ENCODE peak calls at places on chromosomes 3 and 15, in four cellular contexts. Z is GM12878, Y is K562, X is HepG2. F is an unnamed sample. For H3K79me2, the result is how much of the 10 kb centered on the place peaks cover.

GRCh38 chr3:57160046-57160730 is 5.0 kb downstream of the IL17RD start:
- DNase-seq in Z (no peak), Y (no peak), X (no peak), F (no peak)

GRCh38 chr3:68142331-68142887 is 488.0 kb upstream of the SUCLG2 start:
- DNase-seq in Z (no peak), Y (no peak), X (no peak), F (no peak)

GRCh38 chr3:177852408-177852807 is 655.1 kb upstream of the TBL1XR1 start:
- DNase-seq in Z (no peak), Y (no peak), X (peak), F (no peak)

GRCh38 chr15:87998658-87999057 is 257.9 kb downstream of the NTRK3 start:
- DNase-seq in Z (no peak), Y (no peak), X (no peak), F (no peak)

GRCh38 chr3:140285380-140285779 is 350.4 kb downstream of the CLSTN2 start:
- DNase-seq in Z (no peak), Y (no peak), X (no peak), F (no peak)

GRCh38 chr3:57757642-57758297 is 1.7 kb downstream of the SLMAP start:
- DNase-seq in Z (no peak), Y (no peak), X (peak), F (peak)

GRCh38 chr15:89828324-89829145 is 13.9 kb upstream of the ANPEP start:
- DNase-seq in Z (no peak), Y (no peak), X (no peak), F (no peak)

GRCh38 chr3:102378216-102378615 is 56.6 kb upstream of the ZPLD1 start:
- DNase-seq in Z (no peak), Y (no peak), X (no peak), F (no peak)

GRCh38 chr15:96181873-96182301 is 148.6 kb upstream of the NR2F2 start:
- DNase-seq in Z (no peak), Y (no peak), X (no peak), F (no peak)

GRCh38 chr3:142997330-142997729 is 4.0 kb upstream of the U2SURP start:
- DNase-seq in Z (no peak), Y (no peak), X (no peak), F (no peak)

GRCh38 chr3:9196009-9196408 is 53.4 kb downstream of the SRGAP3 start:
- DNase-seq in Z (no peak), Y (no peak), X (no peak), F (no peak)

GRCh38 chr3:9340450-9341009 is 22.3 kb upstream of the THUMPD3 start:
- DNase-seq in Z (no peak), Y (no peak), X (peak), F (no peak)

GRCh38 chr15:101262551-101262950 is 10.7 kb upstream of the CHSY1 start:
- DNase-seq in Z (no peak), Y (no peak), X (no peak), F (no peak)

GRCh38 chr3:36803096-36803811 is 38.9 kb upstream of the DCLK3 start:
- DNase-seq in Z (no peak), Y (no peak), X (no peak), F (no peak)

GRCh38 chr3:129605593-129606521 is 619 bp downstream of the PLXND1 start:
- DNase-seq in Z (no peak), Y (no peak), X (no peak), F (peak)

GRCh38 chr3:156801746-156802145 is 24.4 kb upstream of the LEKR1 start:
- DNase-seq in Z (no peak), Y (no peak), X (no peak), F (no peak)

GRCh38 chr15:66252411-66253295 is 897 bp downstream of the MEGF11 start:
- DNase-seq in Z (no peak), Y (peak), X (peak), F (peak)

GRCh38 chr15:89071471-89071870 is 16.8 kb upstream of the ABHD2 start:
- DNase-seq in Z (no peak), Y (no peak), X (no peak), F (no peak)

GRCh38 chr3:190175490-190175889 is 54.8 kb upstream of the P3H2 start:
- DNase-seq in Z (no peak), Y (no peak), X (no peak), F (no peak)

GRCh38 chr15:31393441-31394091 is 66.9 kb downstream of the KLF13 start:
- DNase-seq in Z (no peak), Y (no peak), X (no peak), F (no peak)

GRCh38 chr3:188605231-188605630 is 451.3 kb downstream of the LPP start:
- DNase-seq in Z (no peak), Y (no peak), X (no peak), F (no peak)

GRCh38 chr3:45965281-45966052 is 22.2 kb downstream of the CXCR6 start:
- DNase-seq in Z (no peak), Y (no peak), X (no peak), F (no peak)

GRCh38 chr3:150811984-150812383 is 49.0 kb upstream of the SIAH2 start:
- DNase-seq in Z (no peak), Y (no peak), X (no peak), F (no peak)

GRCh38 chr3:194367992-194368841 is 1.3 kb downstream of the LRRC15 start:
- DNase-seq in Z (no peak), Y (no peak), X (no peak), F (peak)

GRCh38 chr3:135907422-135908165 is 57.9 kb upstream of the PPP2R3A start:
- DNase-seq in Z (no peak), Y (no peak), X (no peak), F (no peak)

GRCh38 chr3:25781758-25782594 is 1.3 kb downstream of the NGLY1 start:
- DNase-seq in Z (peak), Y (peak), X (no peak), F (no peak)

GRCh38 chr3:149879872-149880271 is 66.9 kb downstream of the RNF13 start:
- DNase-seq in Z (no peak), Y (peak), X (peak), F (peak)

GRCh38 chr3:65758871-65759598 is 279.7 kb downstream of the MAGI1 start:
- DNase-seq in Z (no peak), Y (no peak), X (no peak), F (no peak)

GRCh38 chr3:20215636-20216035 is 29.6 kb upstream of the SGO1 start:
- DNase-seq in Z (no peak), Y (no peak), X (no peak), F (no peak)

GRCh38 chr3:48685603-48686511 is at the start of gene NCKIPSD:
- DNase-seq in Z (peak), Y (peak), X (peak), F (peak)

GRCh38 chr3:149494022-149494758 is 19.7 kb downstream of the TM4SF4 start:
- DNase-seq in Z (no peak), Y (peak), X (peak), F (peak)

GRCh38 chr3:23648965-23649328 is 156.8 kb upstream of the UBE2E1 start:
- DNase-seq in Z (no peak), Y (no peak), X (no peak), F (no peak)

GRCh38 chr15:64180235-64180824 is 17.5 kb upstream of the PPIB start:
- DNase-seq in Z (peak), Y (no peak), X (no peak), F (peak)
- TF ChIP-seq ZBTB33 in Z (no peak), Y (no peak), X (no peak), F (no peak)

GRCh38 chr3:164364111-164364510 is 714.2 kb downstream of the SI start:
- DNase-seq in Z (no peak), Y (no peak), X (no peak), F (no peak)
- TF ChIP-seq POLR2AphosphoS5 in Z (no peak), Y (no peak), X (no peak), F (no peak)

DNA sequence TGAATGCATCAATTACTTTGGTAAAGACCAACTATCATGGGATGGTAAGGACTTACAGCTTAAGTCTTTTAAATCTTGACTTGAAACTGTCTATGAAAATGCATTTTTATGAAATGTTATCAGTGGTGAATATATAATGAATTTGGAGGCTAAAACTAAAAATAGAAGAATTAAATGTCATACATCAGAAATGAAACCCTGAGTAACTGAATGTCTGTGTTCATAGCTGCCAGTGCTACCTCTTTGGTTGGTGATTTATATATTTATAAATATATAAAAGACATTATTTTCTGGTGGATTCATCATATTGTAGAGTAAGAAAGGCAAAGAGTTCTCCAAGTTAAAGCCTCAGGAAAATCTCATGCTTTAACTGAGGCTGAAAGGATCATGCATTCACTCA is 12.2 kb downstream of the SLC12A6 start:
- DNase-seq in Z (no peak), Y (no peak), X (no peak), F (no peak)
- H3K79me2 ChIP-seq in Z (half or more), Y (under half), X (under half), F (under half)

GRCh38 chr3:171935261-171936123 is 92.3 kb downstream of the TMEM212 start:
- DNase-seq in Z (no peak), Y (peak), X (no peak), F (no peak)
- TF ChIP-seq ZBTB33 in Z (no peak), Y (no peak), X (no peak), F (no peak)

DNA sequence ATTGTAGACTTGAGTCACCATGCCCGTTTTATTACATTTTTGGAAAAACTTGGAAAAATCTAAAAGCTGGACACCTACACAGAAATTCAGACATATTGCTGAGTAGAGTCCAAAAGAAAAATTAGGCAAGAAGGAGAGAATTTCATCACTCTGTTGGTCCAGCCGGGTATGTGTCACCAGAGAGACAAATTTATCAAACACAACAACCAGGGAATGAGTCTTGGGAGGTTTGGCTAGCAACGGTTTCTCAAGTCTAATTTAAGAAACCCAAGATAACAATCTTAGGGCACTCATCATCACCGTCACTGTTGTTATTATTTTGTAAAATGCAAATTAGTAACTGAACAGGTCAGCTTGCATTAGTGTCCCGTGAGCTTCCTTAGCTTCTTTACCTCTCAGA is 197.5 kb upstream of the C2CD4B start:
- DNase-seq in Z (no peak), Y (no peak), X (no peak), F (no peak)
- TF ChIP-seq POLR2AphosphoS5 in Z (no peak), Y (no peak), X (no peak), F (no peak)

GRCh38 chr3:32296251-32297204 is 58.0 kb downstream of the CMTM8 start:
- DNase-seq in Z (no peak), Y (peak), X (peak), F (peak)
- H3K79me2 ChIP-seq in Z (under half), Y (under half), X (under half), F (under half)

GRCh38 chr3:42685891-42686820 is 819 bp downstream of the KLHL40 start:
- DNase-seq in Z (no peak), Y (no peak), X (no peak), F (peak)

GRCh38 chr3:42684632-42685362 is 540 bp upstream of the KLHL40 start:
- DNase-seq in Z (no peak), Y (no peak), X (no peak), F (no peak)

GRCh38 chr3:42685363-42685881 is at the start of gene KLHL40:
- DNase-seq in Z (no peak), Y (no peak), X (no peak), F (no peak)

GRCh38 chr3:42682301-42683070 is 2.9 kb upstream of the KLHL40 start:
- DNase-seq in Z (no peak), Y (no peak), X (no peak), F (no peak)

DNA sequence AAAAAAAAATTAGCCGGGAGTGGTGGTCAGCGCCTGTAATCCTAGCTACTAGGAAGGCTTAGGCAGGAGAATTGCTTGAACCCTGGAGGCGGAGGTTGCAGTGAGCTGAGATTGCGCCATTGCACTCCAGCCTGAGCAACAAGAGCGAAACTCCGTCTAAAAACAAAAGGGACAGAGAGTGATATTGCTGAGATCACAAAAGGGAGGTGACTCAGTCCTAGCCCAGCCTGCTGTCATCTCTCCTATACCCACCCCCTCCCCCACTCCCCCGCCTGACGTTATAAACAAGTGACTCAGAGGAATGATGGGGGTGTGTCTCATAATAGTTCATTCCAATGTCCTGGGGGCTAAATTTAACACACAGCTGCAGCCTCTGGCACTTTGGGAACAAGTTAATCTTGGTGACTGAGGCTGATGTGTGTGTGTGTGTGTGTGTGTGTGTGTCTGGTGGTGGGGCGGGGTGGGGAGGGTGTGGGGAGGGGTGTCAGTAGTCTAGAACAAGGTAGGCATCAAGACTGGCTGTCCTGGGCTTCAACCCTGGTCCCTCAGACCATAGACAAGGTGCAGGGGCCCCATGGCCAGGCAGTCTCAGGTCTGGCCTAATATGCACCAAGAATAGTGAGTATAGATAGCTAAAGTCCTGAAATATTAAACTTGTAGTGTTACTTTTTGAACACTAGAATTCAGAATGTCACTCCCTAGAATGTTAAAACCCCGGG is 1.3 kb upstream of the KLHL40 start:
- DNase-seq in Z (no peak), Y (peak), X (peak), F (no peak)
- TF ChIP-seq ZBTB33 in Z (no peak), Y (no peak), X (no peak), F (no peak)

DNA sequence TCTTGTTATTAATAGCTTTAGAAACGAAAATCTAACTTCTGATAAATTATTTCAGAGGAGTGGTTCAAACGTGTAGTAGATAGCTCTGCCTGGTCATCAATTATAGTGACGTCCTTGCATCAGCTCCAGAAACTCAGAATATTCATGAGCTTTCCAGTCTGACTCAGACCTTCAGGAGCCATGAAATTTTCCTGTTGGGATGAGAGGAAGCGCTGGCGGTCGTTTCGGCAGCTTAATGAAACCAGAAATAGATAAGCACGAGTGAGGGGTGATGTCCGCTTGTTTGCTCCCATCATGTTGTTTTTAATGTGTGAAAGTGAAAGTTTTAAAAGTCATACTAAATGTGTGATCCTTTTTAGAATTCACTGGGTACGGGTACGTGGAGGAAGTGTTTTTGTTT is 141.1 kb downstream of the PGPEP1L start:
- DNase-seq in Z (no peak), Y (no peak), X (no peak), F (peak)
- TF ChIP-seq POLR2AphosphoS5 in Z (no peak), Y (no peak), X (no peak), F (no peak)

DNA sequence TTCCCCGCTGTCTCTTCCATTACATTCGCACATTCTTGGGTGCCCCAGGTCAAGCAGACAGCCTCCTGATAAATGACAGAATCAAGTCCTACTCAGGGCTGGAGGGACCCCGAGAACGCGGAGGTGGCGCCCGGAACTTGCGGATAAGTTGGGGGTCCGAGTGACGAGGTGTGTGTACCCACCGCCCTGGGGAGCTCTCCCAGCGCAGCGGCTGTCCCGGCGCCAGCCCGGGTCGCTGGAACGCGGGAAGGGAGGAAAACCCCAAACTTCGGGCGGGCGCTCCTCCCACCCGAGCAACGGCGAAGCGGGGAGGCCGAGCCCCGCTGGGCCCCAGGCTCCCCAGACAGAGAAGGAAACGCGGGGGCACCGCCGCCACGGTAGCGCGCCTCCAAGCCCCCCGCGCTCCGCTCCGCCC is 550 bp downstream of the CLN6 start:
- DNase-seq in Z (no peak), Y (no peak), X (no peak), F (no peak)
- H3K79me2 ChIP-seq in Z (half or more), Y (half or more), X (under half), F (half or more)

GRCh38 chr3:13111173-13111873 is 38.1 kb upstream of the IQSEC1 start:
- DNase-seq in Z (no peak), Y (no peak), X (no peak), F (no peak)
- TF ChIP-seq ZBTB33 in Z (no peak), Y (no peak), X (no peak), F (no peak)

F was measured in SK-N-SH.